ENCODE peak calls at places on chromosomes 16 and 17, in ten cellular contexts. L is A549; G is SJSA1; E is activated CD4-positive, alpha-beta T cell treated with anti-CD3 and anti-CD28 coated beads, Interleukin-2, amount 50 U/mL, for 48 hours; A is HEK293T; Q is fibroblast of lung; M is right cardiac atrium; D is suprapubic skin; Y is NCI-H187; R is tibial nerve. B is an unnamed sample.
A peak's percentile ranks its signal among the peaks of the same experiment; 100 is the strongest.

GRCh38 chr17:72136692-72137550 is 16.1 kb downstream of the SOX9 start:
- DNase-seq in G (no peak), Y (no peak), R (no peak), M (peak; percentile 24), E (no peak), D (no peak), A (no peak), L (peak; percentile 44), Q (peak; percentile 87), B (no peak)

GRCh38 chr17:17416400-17417360 is 60.1 kb upstream of the MED9 start:
- DNase-seq in G (peak; percentile 93), Q (peak; percentile 83), D (no peak), E (peak; percentile 15), L (peak; percentile 41), A (no peak), R (no peak), Y (no peak), M (no peak), B (no peak)

GRCh38 chr16:85462405-85463227 is 150.5 kb upstream of the GSE1 start:
- DNase-seq in A (peak; percentile 63), Q (no peak), L (no peak), G (no peak), M (peak; percentile 84), R (no peak), Y (peak; percentile 83), E (no peak), D (no peak), B (no peak)

GRCh38 chr17:4480929-4481898 is 17.5 kb upstream of the SPNS2 start:
- DNase-seq in Q (no peak), M (no peak), G (no peak), Y (no peak), R (no peak), E (peak; percentile 43), L (no peak), D (peak; percentile 27), A (no peak), B (peak; percentile 77)

GRCh38 chr17:42526031-42526444 is 10.0 kb upstream of the NAGLU start:
- DNase-seq in G (no peak), Q (peak; percentile 77), L (no peak), R (no peak), D (no peak), A (no peak), E (no peak), M (peak; percentile 74), Y (no peak), B (no peak)

GRCh38 chr17:65662166-65662565 is 100.7 kb upstream of the AXIN2 start:
- DNase-seq in E (no peak), M (no peak), G (no peak), Q (peak; percentile 68), L (no peak), D (no peak), R (no peak), A (no peak), Y (no peak), B (no peak)

GRCh38 chr17:82320956-82321927 is 3.8 kb upstream of the CD7 start:
- DNase-seq in R (no peak), Q (no peak), A (peak; percentile 78), E (peak; percentile 76), D (no peak), Y (no peak), M (peak; percentile 73), G (no peak), L (peak; percentile 66), B (peak; percentile 89)

GRCh38 chr16:81201267-81201666 is 37.2 kb upstream of the BCO1 start:
- DNase-seq in Y (no peak), L (no peak), E (no peak), D (no peak), A (no peak), R (no peak), M (no peak), Q (no peak), G (no peak), B (no peak)

GRCh38 chr17:81834831-81835267 is at the start of gene PPP1R27:
- DNase-seq in A (no peak), G (no peak), Y (no peak), L (no peak), D (no peak), M (no peak), Q (no peak), E (no peak), R (no peak), B (no peak)

GRCh38 chr17:32862940-32863339 is 14.0 kb downstream of the MYO1D start:
- DNase-seq in R (no peak), Y (no peak), M (no peak), Q (no peak), D (no peak), A (no peak), E (no peak), L (no peak), G (no peak), B (no peak)

GRCh38 chr16:27495191-27495590 is 54.5 kb downstream of the GTF3C1 start:
- DNase-seq in R (peak; percentile 71), D (no peak), A (no peak), Y (no peak), E (no peak), Q (peak; percentile 92), M (peak; percentile 83), L (no peak), G (peak; percentile 99), B (no peak)

GRCh38 chr17:67672592-67672991 is 45.1 kb upstream of the NOL11 start:
- DNase-seq in M (no peak), D (no peak), E (no peak), R (no peak), L (no peak), Q (no peak), A (no peak), G (no peak), Y (peak; percentile 70), B (no peak)

GRCh38 chr17:40177275-40177874 is at the start of gene RAPGEFL1:
- DNase-seq in R (peak; percentile 74), Q (peak; percentile 67), D (peak; percentile 90), E (peak; percentile 92), A (no peak), M (peak; percentile 92), L (no peak), G (no peak), Y (peak; percentile 57), B (peak; percentile 90)

GRCh38 chr17:49969134-49969759 is at the start of gene DLX4:
- DNase-seq in R (no peak), E (no peak), L (peak; percentile 99), D (no peak), A (no peak), G (no peak), Y (no peak), M (no peak), Q (no peak), B (peak; percentile 63)

GRCh38 chr17:37708008-37708615 is 36.7 kb downstream of the HNF1B start:
- DNase-seq in Y (no peak), D (no peak), R (no peak), E (no peak), G (no peak), Q (no peak), L (no peak), M (no peak), A (no peak), B (no peak)

GRCh38 chr17:16918443-16918842 is 53.5 kb downstream of the TNFRSF13B start:
- DNase-seq in G (no peak), E (no peak), M (no peak), A (no peak), Q (no peak), Y (no peak), L (no peak), R (no peak), D (no peak), B (peak; percentile 17)

GRCh38 chr16:50534556-50534955 is 13.6 kb upstream of the NKD1 start:
- DNase-seq in G (peak; percentile 21), Y (no peak), L (no peak), E (no peak), R (no peak), D (no peak), A (no peak), Q (no peak), M (no peak), B (peak; percentile 33)

GRCh38 chr16:56930516-56931252 is 1.3 kb upstream of the HERPUD1 start:
- DNase-seq in D (no peak), G (no peak), A (no peak), M (no peak), R (no peak), E (no peak), Q (no peak), Y (peak; percentile 83), L (no peak), B (no peak)

GRCh38 chr16:53872248-53873221 is 168.6 kb downstream of the FTO start:
- DNase-seq in G (no peak), M (no peak), L (no peak), Q (peak; percentile 95), R (no peak), A (no peak), Y (no peak), E (no peak), D (no peak), B (no peak)

GRCh38 chr17:21300601-21301571 is 16.4 kb downstream of the MAP2K3 start:
- DNase-seq in Q (no peak), L (no peak), R (no peak), G (no peak), E (no peak), M (peak; percentile 57), A (no peak), Y (no peak), D (no peak), B (no peak)

GRCh38 chr16:4386951-4387565 is 15.4 kb downstream of the VASN start:
- DNase-seq in A (no peak), G (peak; percentile 75), Y (no peak), E (no peak), D (peak; percentile 62), R (no peak), L (no peak), M (peak; percentile 63), Q (peak; percentile 56), B (no peak)

GRCh38 chr17:58710948-58711552 is 18.6 kb downstream of the RAD51C start:
- DNase-seq in E (peak; percentile 23), A (peak; percentile 22), L (no peak), G (peak; percentile 57), R (peak; percentile 88), Q (peak; percentile 41), Y (peak; percentile 1), D (no peak), M (no peak), B (no peak)

GRCh38 chr16:54236761-54237160 is 49.8 kb downstream of the IRX3 start:
- DNase-seq in G (no peak), Q (peak; percentile 55), M (no peak), Y (no peak), L (no peak), R (no peak), A (no peak), E (no peak), D (no peak), B (no peak)

GRCh38 chr16:61654962-61655361 is 381.3 kb downstream of the CDH8 start:
- DNase-seq in L (no peak), Y (no peak), A (no peak), G (no peak), D (no peak), E (no peak), M (no peak), Q (no peak), R (no peak), B (no peak)

GRCh38 chr16:3963203-3963602 is 82.7 kb upstream of the CREBBP start:
- DNase-seq in D (no peak), A (no peak), Q (no peak), R (no peak), M (peak; percentile 58), L (no peak), G (no peak), Y (no peak), E (no peak), B (no peak)

GRCh38 chr17:47742319-47743181 is 9.5 kb downstream of the TBX21 start:
- DNase-seq in Q (no peak), R (no peak), G (peak; percentile 60), A (peak; percentile 83), E (no peak), Y (no peak), L (no peak), M (peak; percentile 63), D (peak; percentile 40), B (peak; percentile 73)

GRCh38 chr17:40483679-40484078 is 17.7 kb downstream of the TNS4 start:
- DNase-seq in A (no peak), Y (no peak), L (no peak), D (no peak), R (no peak), E (no peak), M (no peak), Q (no peak), G (no peak), B (no peak)

GRCh38 chr17:1843947-1844346 is 14.1 kb downstream of the RPA1 start:
- DNase-seq in Q (no peak), R (no peak), A (no peak), G (no peak), Y (no peak), E (no peak), M (no peak), L (no peak), D (no peak), B (no peak)